ENCODE peak calls at places on chromosomes 5 and 9, in ten cellular contexts. P, L, G, E, V, M, K, A, T and W are unnamed samples.

GRCh38 chr9:136200424-136200823 is 4.5 kb downstream of the LHX3 start:
- DNase-seq in P (no peak), L (no peak), G (no peak), E (no peak), V (no peak), M (no peak), K (no peak), A (no peak), T (no peak), W (no peak)

GRCh38 chr9:96680812-96681499 is 25.8 kb upstream of the PRXL2C start:
- DNase-seq in P (no peak), L (no peak), G (peak), E (no peak), V (no peak), M (no peak), K (no peak), A (no peak), T (no peak), W (no peak)

GRCh38 chr9:123387686-123388085 is 31.7 kb downstream of the CRB2 start:
- DNase-seq in P (no peak), L (no peak), G (no peak), E (no peak), V (no peak), M (no peak), K (no peak), A (no peak), T (no peak), W (no peak)

GRCh38 chr9:86521936-86522335 is 167.7 kb upstream of the TUT7 start:
- DNase-seq in P (no peak), L (peak), G (no peak), E (no peak), V (no peak), M (no peak), K (no peak), A (no peak), T (no peak), W (no peak)

GRCh38 chr5:94432499-94432898 is 185.9 kb downstream of the KIAA0825 start:
- DNase-seq in P (no peak), L (peak), G (no peak), E (no peak), V (no peak), M (no peak), K (no peak), A (no peak), T (no peak), W (no peak)

GRCh38 chr5:127647361-127647958 is 1.4 kb upstream of the CTXN3 start:
- DNase-seq in P (no peak), L (no peak), G (no peak), E (no peak), V (no peak), M (no peak), K (no peak), A (no peak), T (no peak), W (no peak)

GRCh38 chr5:173663810-173664526 is 47.5 kb upstream of the BOD1 start:
- DNase-seq in P (no peak), L (peak), G (no peak), E (no peak), V (no peak), M (no peak), K (no peak), A (no peak), T (no peak), W (no peak)

GRCh38 chr9:98698856-98699255 is 9.9 kb downstream of the GABBR2 start:
- DNase-seq in P (no peak), L (no peak), G (no peak), E (no peak), V (no peak), M (no peak), K (no peak), A (no peak), T (no peak), W (no peak)

GRCh38 chr9:92650839-92651621 is 18.9 kb downstream of the IPPK start:
- DNase-seq in P (no peak), L (peak), G (peak), E (no peak), V (no peak), M (no peak), K (no peak), A (no peak), T (no peak), W (no peak)

GRCh38 chr5:180628827-180629702 is 20.3 kb downstream of the FLT4 start:
- DNase-seq in P (no peak), L (no peak), G (no peak), E (no peak), V (no peak), M (no peak), K (no peak), A (no peak), T (no peak), W (no peak)

GRCh38 chr5:176646049-176646706 is 1.1 kb upstream of the TSPAN17 start:
- DNase-seq in P (no peak), L (no peak), G (no peak), E (no peak), V (no peak), M (no peak), K (no peak), A (no peak), T (no peak), W (no peak)

GRCh38 chr9:83706703-83707517 is 848 bp downstream of the UBQLN1 start:
- DNase-seq in P (peak), L (peak), G (peak), E (peak), V (peak), M (no peak), K (peak), A (peak), T (no peak), W (peak)

GRCh38 chr5:140575309-140575708 is 10.7 kb downstream of the SLC35A4 start:
- DNase-seq in P (no peak), L (peak), G (no peak), E (no peak), V (no peak), M (no peak), K (no peak), A (no peak), T (no peak), W (no peak)

GRCh38 chr5:159826351-159827222 is 89.7 kb upstream of the ADRA1B start:
- DNase-seq in P (no peak), L (peak), G (no peak), E (no peak), V (peak), M (peak), K (no peak), A (no peak), T (no peak), W (no peak)

GRCh38 chr5:132677191-132677590 is 3.4 kb downstream of the IL4 start:
- DNase-seq in P (peak), L (peak), G (no peak), E (no peak), V (no peak), M (peak), K (no peak), A (no peak), T (peak), W (no peak)